ENCODE peak calls at places on chromosomes 11 and 22, in five cellular contexts. O is stimulated activated CD4-positive, alpha-beta T cell treated with anti-CD3 and anti-CD28 coated beads, TNF-alpha, amount 100 ng/mL, for 4 hours; W is astrocyte of the cerebellum; J is testis; E is stimulated activated CD8-positive, alpha-beta memory T cell treated with anti-CD3 and anti-CD28 coated beads, Interleukin-15, amount 100 ng/mL, for 1 hour. U is an unnamed sample.

GRCh38 chr11:100619484-100619883 is 67.6 kb upstream of the ARHGAP42 start:
- DNase-seq in O (no peak), W (no peak), E (no peak), J (no peak), U (no peak)

GRCh38 chr11:76094729-76095128 is 111.6 kb downstream of the WNT11 start:
- DNase-seq in J (no peak), E (no peak), W (no peak), O (no peak), U (no peak)

GRCh38 chr22:42635531-42635930 is 4.9 kb downstream of the ATP5MGL start:
- DNase-seq in J (no peak), W (no peak), O (no peak), E (no peak), U (no peak)

GRCh38 chr22:29397791-29398190 is 9.4 kb upstream of the AP1B1 start:
- DNase-seq in E (no peak), W (no peak), O (no peak), J (no peak), U (no peak)

GRCh38 chr11:118046051-118046963 is 30.6 kb upstream of the TMPRSS4 start:
- DNase-seq in J (no peak), W (no peak), E (no peak), O (no peak), U (no peak)

GRCh38 chr22:45911601-45912271 is 65.2 kb downstream of the WNT7B start:
- DNase-seq in O (no peak), W (no peak), E (no peak), J (no peak), U (no peak)

GRCh38 chr11:123829745-123830144 is 23.6 kb upstream of the OR6M1 start:
- DNase-seq in J (no peak), O (no peak), W (no peak), E (no peak), U (no peak)

GRCh38 chr22:24247564-24248344 is 2.9 kb upstream of the GGT5 start:
- DNase-seq in E (no peak), J (peak; percentile 92), W (peak; percentile 93), O (peak; percentile 23), U (peak; percentile 94)

GRCh38 chr22:35148381-35148780 is 82.4 kb downstream of the ISX start:
- DNase-seq in W (no peak), J (no peak), O (no peak), E (no peak), U (no peak)

GRCh38 chr11:13012037-13012693 is 3.0 kb downstream of the RASSF10 start:
- DNase-seq in O (no peak), W (no peak), E (no peak), J (peak; percentile 84), U (no peak)

GRCh38 chr11:79174045-79175008 is 266.5 kb downstream of the TENM4 start:
- DNase-seq in W (no peak), E (no peak), J (no peak), O (no peak), U (peak; percentile 69)

GRCh38 chr11:78986305-78986704 is 411.6 kb upstream of the NARS2 start:
- DNase-seq in O (no peak), E (no peak), J (no peak), W (no peak), U (no peak)

GRCh38 chr22:43800970-43801369 is 11.1 kb downstream of the EFCAB6 start:
- DNase-seq in J (no peak), E (no peak), W (no peak), O (no peak), U (no peak)

GRCh38 chr11:64181506-64182411 is 4.2 kb upstream of the STIP1 start:
- DNase-seq in W (peak; percentile 62), J (peak; percentile 97), O (no peak), E (no peak), U (peak; percentile 91)

GRCh38 chr11:125295922-125296321 is 131.4 kb downstream of the PKNOX2 start:
- DNase-seq in J (peak; percentile 52), E (no peak), W (no peak), O (no peak), U (no peak)

GRCh38 chr11:105179542-105180278 is 40.1 kb upstream of the CARD18 start:
- DNase-seq in J (no peak), E (no peak), O (no peak), W (no peak), U (no peak)

GRCh38 chr22:39013923-39014722 is at the start of gene APOBEC3C:
- DNase-seq in J (peak; percentile 96), W (peak; percentile 55), E (peak; percentile 51), O (peak; percentile 67), U (peak; percentile 88)

GRCh38 chr22:23716811-23717801 is 26.3 kb downstream of the RGL4 start:
- DNase-seq in E (peak; percentile 65), W (peak; percentile 63), J (peak; percentile 93), O (peak; percentile 69), U (peak; percentile 88)

GRCh38 chr22:19774628-19775027 is 14.1 kb downstream of the TBX1 start:
- DNase-seq in J (no peak), W (no peak), O (no peak), E (no peak), U (no peak)

GRCh38 chr22:49554741-49555140 is 272.9 kb downstream of the BRD1 start:
- DNase-seq in J (no peak), O (no peak), W (no peak), E (no peak), U (peak; percentile 7)

GRCh38 chr11:47216141-47216798 is 1.5 kb downstream of the DDB2 start:
- DNase-seq in J (peak; percentile 40), O (peak; percentile 56), W (peak; percentile 71), E (peak; percentile 27), U (peak; percentile 43)

GRCh38 chr22:20591660-20592310 is 84.4 kb downstream of the MED15 start:
- DNase-seq in W (no peak), E (no peak), O (no peak), J (peak; percentile 44), U (no peak)

GRCh38 chr11:776459-777287 is 614 bp downstream of the GATD1 start:
- DNase-seq in J (peak; percentile 46), W (no peak), O (no peak), E (no peak), U (peak; percentile 62)

GRCh38 chr11:1654388-1655167 is 25.0 kb downstream of the KRTAP5-5 start:
- DNase-seq in O (no peak), W (no peak), J (peak; percentile 12), E (no peak), U (no peak)

GRCh38 chr11:12175694-12176241 is 65.4 kb downstream of the MICAL2 start:
- DNase-seq in O (no peak), J (no peak), E (no peak), W (peak; percentile 67), U (no peak)

GRCh38 chr11:46420513-46420912 is 28.9 kb upstream of the CHRM4 start:
- DNase-seq in W (no peak), O (no peak), J (no peak), E (no peak), U (no peak)

GRCh38 chr11:108617055-108617454 is 23.5 kb upstream of the EXPH5 start:
- DNase-seq in E (no peak), O (no peak), J (no peak), W (no peak), U (no peak)